ENCODE peak calls at places on chromosomes 5 and 9, in seven cellular contexts. F is neural progenitor cell, C is fibroblast of lung, T is HepG2, Y is MM.1S, V is neuronal stem cell, R is HCT116. M is an unnamed sample.
A peak's percentile ranks its signal among the peaks of the same experiment; 100 is the strongest.

GRCh38 chr9:96006961-96007360 is 131.5 kb downstream of the ERCC6L2 start:
- DNase-seq in F (no peak), C (peak; percentile 51), T (no peak), Y (no peak), V (no peak), R (no peak), M (no peak)

GRCh38 chr9:96395964-96396363 is 12.5 kb upstream of the SLC35D2 start:
- DNase-seq in F (peak; percentile 34), C (no peak), T (no peak), Y (no peak), V (no peak), R (no peak), M (no peak)

GRCh38 chr5:140130949-140131733 is 5.4 kb downstream of the IGIP start:
- DNase-seq in F (no peak), C (no peak), T (no peak), Y (no peak), V (no peak), R (no peak), M (no peak)

GRCh38 chr5:81007637-81008027 is 47.5 kb downstream of the RASGRF2 start:
- DNase-seq in F (no peak), C (no peak), T (no peak), Y (no peak), V (no peak), R (no peak), M (no peak)

GRCh38 chr5:143638654-143639053 is 173.3 kb upstream of the HMHB1 start:
- DNase-seq in F (no peak), C (no peak), T (no peak), Y (no peak), V (no peak), R (no peak), M (no peak)

GRCh38 chr5:132268698-132269551 is 11.4 kb downstream of the PDLIM4 start:
- DNase-seq in F (peak; percentile 39), C (peak; percentile 53), T (no peak), Y (no peak), V (no peak), R (no peak), M (no peak)

GRCh38 chr5:26482817-26483375 is 555.5 kb downstream of the CDH9 start:
- DNase-seq in F (peak; percentile 87), C (no peak), T (peak; percentile 30), Y (peak; percentile 78), V (peak; percentile 47), R (peak; percentile 4), M (peak; percentile 71)

GRCh38 chr9:91532325-91532724 is 108.7 kb upstream of the NFIL3 start:
- DNase-seq in F (no peak), C (no peak), T (no peak), Y (no peak), V (no peak), R (no peak), M (peak; percentile 36)

GRCh38 chr9:105064248-105065118 is 136.5 kb upstream of the ABCA1 start:
- DNase-seq in F (peak; percentile 61), C (peak; percentile 98), T (peak; percentile 96), Y (no peak), V (peak; percentile 18), R (no peak), M (peak; percentile 77)

GRCh38 chr9:10268500-10269485 is 344.0 kb downstream of the PTPRD start:
- DNase-seq in F (peak; percentile 72), C (peak; percentile 66), T (peak; percentile 5), Y (peak; percentile 37), V (peak; percentile 51), R (no peak), M (peak; percentile 26)

GRCh38 chr5:134846641-134846960 is 833 bp downstream of the C5orf24 start:
- DNase-seq in F (no peak), C (no peak), T (peak; percentile 25), Y (peak; percentile 27), V (no peak), R (no peak), M (peak; percentile 7)

GRCh38 chr5:31921852-31922305 is 252.2 kb downstream of the GOLPH3 start:
- DNase-seq in F (peak; percentile 49), C (peak; percentile 77), T (no peak), Y (no peak), V (no peak), R (no peak), M (peak; percentile 86)

GRCh38 chr5:346229-346935 is 24.9 kb downstream of the AHRR start:
- DNase-seq in F (no peak), C (no peak), T (no peak), Y (no peak), V (no peak), R (no peak), M (no peak)

GRCh38 chr5:141637693-141638419 is 1.1 kb downstream of the RELL2 start:
- DNase-seq in F (peak; percentile 94), C (peak; percentile 54), T (peak; percentile 37), Y (peak; percentile 48), V (peak; percentile 72), R (no peak), M (no peak)

GRCh38 chr9:99533421-99533820 is 288.3 kb upstream of the NR4A3 start:
- DNase-seq in F (no peak), C (no peak), T (no peak), Y (no peak), V (no peak), R (no peak), M (no peak)

GRCh38 chr9:129669141-129669718 is 3.8 kb downstream of the PRRX2 start:
- DNase-seq in F (no peak), C (peak; percentile 52), T (no peak), Y (no peak), V (no peak), R (no peak), M (peak; percentile 5)
- H3K9ac ChIP-seq in F (no peak overlapping the region), C (no peak overlapping the region), T (no peak overlapping the region), Y (no peak overlapping the region), V (no peak overlapping the region), R (no peak overlapping the region), M (no peak overlapping the region)

DNA sequence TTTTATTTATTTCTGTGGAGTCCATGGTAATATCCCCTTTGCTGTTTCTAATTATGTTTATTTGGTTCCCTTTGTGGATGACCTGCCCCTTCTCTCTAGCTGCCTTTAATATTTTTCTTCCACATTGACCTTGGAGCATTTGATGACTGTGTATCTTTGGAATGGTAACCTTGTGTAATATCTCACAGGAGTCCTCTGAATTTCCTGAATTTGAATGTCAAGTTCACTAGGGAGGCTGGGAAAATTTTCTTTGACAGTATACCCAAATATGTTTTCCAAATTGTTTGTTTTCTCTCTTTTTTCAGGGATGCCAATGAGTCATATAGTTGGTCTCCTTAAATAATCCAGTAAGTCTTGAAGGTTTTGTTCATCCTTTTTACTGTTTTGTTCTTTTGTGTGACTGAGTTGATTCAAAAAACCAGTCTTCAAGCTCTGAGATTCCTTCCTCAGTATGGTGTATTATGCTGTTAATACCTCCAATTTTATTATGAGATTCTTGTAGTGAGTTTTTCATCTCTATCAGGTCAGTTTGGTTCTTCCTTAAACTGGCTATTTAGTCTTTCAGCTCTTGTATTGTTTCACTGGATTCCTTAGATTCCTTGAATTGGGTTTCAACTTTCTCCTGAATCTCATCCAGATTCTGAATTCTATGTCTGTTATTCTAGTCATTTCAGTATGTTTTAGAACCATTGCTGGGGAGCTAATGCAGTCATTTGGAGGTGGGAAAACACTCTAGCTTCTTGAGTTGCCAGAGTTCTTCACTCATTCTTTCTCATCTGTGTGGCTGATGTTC is 349.0 kb upstream of the TARS1 start:
- DNase-seq in F (no peak), C (peak; percentile 57), T (no peak), Y (no peak), V (no peak), R (no peak), M (no peak)
- H3K9ac ChIP-seq in F (no peak overlapping the region), C (no peak overlapping the region), T (no peak overlapping the region), Y (no peak overlapping the region), V (no peak overlapping the region), R (no peak overlapping the region), M (no peak overlapping the region)

GRCh38 chr5:51387854-51388320 is 4.6 kb downstream of the ISL1 start:
- DNase-seq in F (peak; percentile 61), C (no peak), T (no peak), Y (no peak), V (no peak), R (no peak), M (no peak)
- H3K9ac ChIP-seq in F (no peak overlapping the region), C (no peak overlapping the region), T (no peak overlapping the region), Y (no peak overlapping the region), V (peak overlapping the region; percentile 39), R (no peak overlapping the region), M (no peak overlapping the region)

DNA sequence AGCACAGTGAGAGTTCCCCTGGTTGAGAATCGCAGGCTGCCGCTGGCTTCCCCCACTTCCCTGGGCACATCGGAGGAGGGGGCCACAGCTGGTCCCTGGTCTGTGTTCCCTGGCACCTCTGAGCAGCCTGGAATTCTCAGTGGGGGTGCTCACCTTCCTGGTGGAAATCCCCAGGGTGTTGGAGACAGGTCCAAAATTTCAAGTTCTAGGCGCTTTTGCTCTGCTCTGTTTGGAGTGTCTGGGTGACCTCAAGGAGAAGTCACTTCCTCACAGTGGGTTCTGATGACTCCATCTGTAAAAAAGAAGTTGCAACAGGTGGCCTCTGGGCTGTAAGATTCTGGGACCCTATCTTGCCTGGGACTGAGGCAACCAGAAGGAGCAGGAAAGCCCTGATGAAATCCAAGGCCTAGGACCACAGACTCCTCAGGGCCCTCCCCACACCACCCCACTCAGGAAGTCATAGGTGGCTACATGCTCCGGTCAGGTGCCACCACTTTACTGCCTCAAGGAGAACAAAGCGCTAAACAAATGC is at the start of gene TRAF1:
- DNase-seq in F (no peak), C (no peak), T (no peak), Y (no peak), V (no peak), R (no peak), M (no peak)
- H3K9ac ChIP-seq in F (no peak within 1 kb of the TSS), C (no peak within 1 kb of the TSS), T (no peak within 1 kb of the TSS), Y (no peak within 1 kb of the TSS), V (no peak within 1 kb of the TSS), R (no peak within 1 kb of the TSS), M (no peak within 1 kb of the TSS)

M was measured in PC-3.